ENCODE peak calls at places on chromosomes 16 and 17, in four cellular contexts. One of them, this sample, is unnamed.

GRCh38 chr17:71987634-71988033 is 133.2 kb upstream of the SOX9 start:
- DNase-seq in PC-3: peak; percentile 93
- DNase-seq in H1: no peak
- DNase-seq in mammary epithelial cell: peak; percentile 62
- DNase-seq in this sample: no peak

GRCh38 chr17:11871773-11872172 is 125.5 kb downstream of the ZNF18 start:
- DNase-seq in H1: no peak
- DNase-seq in PC-3: no peak
- DNase-seq in mammary epithelial cell: no peak
- DNase-seq in this sample: no peak

GRCh38 chr16:76653390-76654026 is 376.3 kb downstream of the CNTNAP4 start:
- DNase-seq in H1: no peak
- DNase-seq in PC-3: peak; percentile 68
- DNase-seq in mammary epithelial cell: peak; percentile 53
- DNase-seq in this sample: no peak

GRCh38 chr17:79581306-79581932 is 29.4 kb downstream of the RBFOX3 start:
- DNase-seq in mammary epithelial cell: peak; percentile 12
- DNase-seq in H1: no peak
- DNase-seq in PC-3: peak; percentile 39
- DNase-seq in this sample: no peak

GRCh38 chr16:68244903-68245853 is at the start of gene PLA2G15:
- DNase-seq in mammary epithelial cell: peak; percentile 93
- DNase-seq in PC-3: peak; percentile 82
- DNase-seq in H1: peak; percentile 98
- DNase-seq in this sample: peak; percentile 8

GRCh38 chr16:56107944-56108583 is 83.2 kb upstream of the GNAO1 start:
- DNase-seq in PC-3: no peak
- DNase-seq in H1: no peak
- DNase-seq in mammary epithelial cell: no peak
- DNase-seq in this sample: no peak

GRCh38 chr17:33120103-33120502 is 128.5 kb downstream of the SPACA3 start:
- DNase-seq in PC-3: no peak
- DNase-seq in mammary epithelial cell: no peak
- DNase-seq in H1: no peak
- DNase-seq in this sample: no peak

GRCh38 chr16:67598527-67598926 is 36.2 kb downstream of the CTCF start:
- DNase-seq in H1: no peak
- DNase-seq in PC-3: no peak
- DNase-seq in mammary epithelial cell: no peak
- DNase-seq in this sample: no peak

GRCh38 chr17:61015966-61016365 is 338.3 kb downstream of the BCAS3 start:
- DNase-seq in H1: no peak
- DNase-seq in PC-3: no peak
- DNase-seq in mammary epithelial cell: no peak
- DNase-seq in this sample: no peak

GRCh38 chr16:53773881-53774280 is 69.9 kb downstream of the FTO start:
- DNase-seq in mammary epithelial cell: no peak
- DNase-seq in PC-3: no peak
- DNase-seq in H1: no peak
- DNase-seq in this sample: no peak

GRCh38 chr16:57091200-57091989 is 988 bp upstream of the CPNE2 start:
- DNase-seq in mammary epithelial cell: peak; percentile 47
- DNase-seq in PC-3: peak; percentile 21
- DNase-seq in H1: peak; percentile 81
- DNase-seq in this sample: no peak

GRCh38 chr17:57609125-57609877 is 135.8 kb downstream of the CCDC182 start:
- DNase-seq in H1: no peak
- DNase-seq in mammary epithelial cell: no peak
- DNase-seq in PC-3: no peak
- DNase-seq in this sample: no peak

GRCh38 chr17:46192484-46193245 is 564 bp downstream of the KANSL1 start:
- DNase-seq in H1: peak; percentile 85
- DNase-seq in mammary epithelial cell: peak; percentile 50
- DNase-seq in PC-3: peak; percentile 47
- DNase-seq in this sample: no peak

GRCh38 chr16:85565340-85565739 is 47.8 kb upstream of the GSE1 start:
- DNase-seq in H1: no peak
- DNase-seq in PC-3: no peak
- DNase-seq in mammary epithelial cell: no peak
- DNase-seq in this sample: no peak

GRCh38 chr17:34456121-34456520 is 93.1 kb upstream of the CCL1 start:
- DNase-seq in mammary epithelial cell: no peak
- DNase-seq in H1: no peak
- DNase-seq in PC-3: no peak
- DNase-seq in this sample: no peak

GRCh38 chr16:3879258-3879886 is 1.1 kb downstream of the CREBBP start:
- DNase-seq in H1: no peak
- DNase-seq in PC-3: peak; percentile 10
- DNase-seq in mammary epithelial cell: no peak
- DNase-seq in this sample: no peak

GRCh38 chr17:67585077-67585602 is 132.6 kb upstream of the NOL11 start:
- DNase-seq in mammary epithelial cell: peak; percentile 4
- DNase-seq in PC-3: peak; percentile 75
- DNase-seq in H1: no peak
- DNase-seq in this sample: no peak

GRCh38 chr17:57954421-57955182 is 610 bp downstream of the CUEDC1 start:
- DNase-seq in mammary epithelial cell: no peak
- DNase-seq in H1: peak; percentile 73
- DNase-seq in PC-3: peak; percentile 76
- DNase-seq in this sample: peak; percentile 58

GRCh38 chr17:67316776-67317175 is 49.6 kb downstream of the PSMD12 start:
- DNase-seq in mammary epithelial cell: no peak
- DNase-seq in H1: no peak
- DNase-seq in PC-3: no peak
- DNase-seq in this sample: no peak

GRCh38 chr17:27207073-27207511 is 86.8 kb upstream of the WSB1 start:
- DNase-seq in H1: no peak
- DNase-seq in PC-3: peak; percentile 71
- DNase-seq in mammary epithelial cell: peak; percentile 70
- DNase-seq in this sample: no peak

GRCh38 chr17:21277332-21277731 is 7.2 kb upstream of the MAP2K3 start:
- DNase-seq in PC-3: no peak
- DNase-seq in H1: no peak
- DNase-seq in mammary epithelial cell: no peak
- DNase-seq in this sample: no peak

GRCh38 chr16:49698931-49699715 is 156.8 kb downstream of the ZNF423 start:
- DNase-seq in mammary epithelial cell: no peak
- DNase-seq in H1: no peak
- DNase-seq in PC-3: no peak
- DNase-seq in this sample: no peak

GRCh38 chr16:65822148-65822547 is 544.3 kb upstream of the CDH5 start:
- DNase-seq in mammary epithelial cell: no peak
- DNase-seq in H1: no peak
- DNase-seq in PC-3: no peak
- DNase-seq in this sample: no peak

DNA sequence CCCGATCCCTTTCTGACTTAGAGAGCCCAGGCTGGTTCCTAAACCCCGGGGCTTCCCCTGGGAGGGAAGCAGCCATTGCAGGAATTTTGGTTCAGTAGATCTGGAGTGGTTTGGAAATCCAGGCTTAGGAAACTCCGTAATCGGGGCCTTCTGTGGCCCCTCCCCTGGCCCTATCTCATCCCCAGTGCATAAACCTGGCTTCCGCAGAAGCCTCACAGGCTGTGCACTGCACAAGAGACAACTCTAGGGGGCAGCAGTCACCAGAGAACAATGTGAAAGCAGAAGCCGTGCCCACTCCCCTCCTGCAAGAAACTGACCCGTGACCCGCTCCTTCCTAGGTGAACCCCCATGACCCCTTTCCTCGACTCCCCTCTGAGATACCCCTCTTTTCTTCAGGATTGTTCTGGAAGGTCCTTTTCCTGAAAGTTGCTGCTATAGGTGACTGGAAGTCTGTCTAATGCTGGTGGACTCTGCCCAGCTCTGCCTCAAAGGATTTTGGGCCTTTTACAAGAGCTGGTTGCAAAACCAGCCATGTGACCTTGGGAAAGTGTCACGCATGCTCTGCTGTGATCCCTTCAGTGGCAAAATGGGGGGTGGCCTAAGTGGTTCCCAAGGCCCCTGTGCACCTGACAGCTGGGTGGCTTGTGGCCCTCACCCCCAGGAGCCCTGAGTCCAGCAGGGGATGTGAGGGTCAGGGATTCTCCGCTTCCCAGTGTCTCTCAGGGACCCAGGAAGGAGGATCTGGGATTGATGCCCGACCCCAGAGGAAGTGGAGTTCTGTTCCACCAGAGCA is 14.4 kb downstream of the GUCY2D start:
- DNase-seq in mammary epithelial cell: no peak
- DNase-seq in PC-3: peak; percentile 65
- DNase-seq in H1: peak; percentile 91
- DNase-seq in this sample: no peak
- TF ChIP-seq EZH2 in mammary epithelial cell: no peak
- TF ChIP-seq EZH2 in PC-3: no peak
- TF ChIP-seq EZH2 in H1: no peak
- TF ChIP-seq EZH2 in this sample: no peak

GRCh38 chr17:66169839-66170238 is 22.1 kb downstream of the CEP112 start:
- DNase-seq in PC-3: no peak
- DNase-seq in mammary epithelial cell: no peak
- DNase-seq in H1: no peak
- DNase-seq in this sample: no peak
- H3K9ac ChIP-seq in PC-3: no peak overlapping the region
- H3K9ac ChIP-seq in mammary epithelial cell: no peak overlapping the region
- H3K9ac ChIP-seq in H1: no peak overlapping the region
- H3K9ac ChIP-seq in this sample: no peak overlapping the region

GRCh38 chr17:76076765-76077581 is 2.0 kb upstream of the ZACN start:
- DNase-seq in PC-3: no peak
- DNase-seq in mammary epithelial cell: peak; percentile 40
- DNase-seq in H1: peak; percentile 78
- DNase-seq in this sample: no peak
- TF ChIP-seq EZH2 in PC-3: no peak
- TF ChIP-seq EZH2 in mammary epithelial cell: no peak
- TF ChIP-seq EZH2 in H1: peak; percentile 86
- TF ChIP-seq EZH2 in this sample: peak; percentile 75

GRCh38 chr16:23950291-23950894 is 114.6 kb downstream of the PRKCB start:
- DNase-seq in PC-3: no peak
- DNase-seq in mammary epithelial cell: no peak
- DNase-seq in H1: no peak
- DNase-seq in this sample: no peak

GRCh38 chr16:23950898-23951297 is 115.1 kb downstream of the PRKCB start:
- DNase-seq in H1: no peak
- DNase-seq in mammary epithelial cell: no peak
- DNase-seq in PC-3: no peak
- DNase-seq in this sample: no peak

GRCh38 chr16:23949630-23950290 is 114.0 kb downstream of the PRKCB start:
- DNase-seq in mammary epithelial cell: no peak
- DNase-seq in PC-3: no peak
- DNase-seq in H1: no peak
- DNase-seq in this sample: no peak

GRCh38 chr16:23953476-23953875 is 117.7 kb downstream of the PRKCB start:
- DNase-seq in H1: no peak
- DNase-seq in mammary epithelial cell: no peak
- DNase-seq in PC-3: no peak
- DNase-seq in this sample: no peak

DNA sequence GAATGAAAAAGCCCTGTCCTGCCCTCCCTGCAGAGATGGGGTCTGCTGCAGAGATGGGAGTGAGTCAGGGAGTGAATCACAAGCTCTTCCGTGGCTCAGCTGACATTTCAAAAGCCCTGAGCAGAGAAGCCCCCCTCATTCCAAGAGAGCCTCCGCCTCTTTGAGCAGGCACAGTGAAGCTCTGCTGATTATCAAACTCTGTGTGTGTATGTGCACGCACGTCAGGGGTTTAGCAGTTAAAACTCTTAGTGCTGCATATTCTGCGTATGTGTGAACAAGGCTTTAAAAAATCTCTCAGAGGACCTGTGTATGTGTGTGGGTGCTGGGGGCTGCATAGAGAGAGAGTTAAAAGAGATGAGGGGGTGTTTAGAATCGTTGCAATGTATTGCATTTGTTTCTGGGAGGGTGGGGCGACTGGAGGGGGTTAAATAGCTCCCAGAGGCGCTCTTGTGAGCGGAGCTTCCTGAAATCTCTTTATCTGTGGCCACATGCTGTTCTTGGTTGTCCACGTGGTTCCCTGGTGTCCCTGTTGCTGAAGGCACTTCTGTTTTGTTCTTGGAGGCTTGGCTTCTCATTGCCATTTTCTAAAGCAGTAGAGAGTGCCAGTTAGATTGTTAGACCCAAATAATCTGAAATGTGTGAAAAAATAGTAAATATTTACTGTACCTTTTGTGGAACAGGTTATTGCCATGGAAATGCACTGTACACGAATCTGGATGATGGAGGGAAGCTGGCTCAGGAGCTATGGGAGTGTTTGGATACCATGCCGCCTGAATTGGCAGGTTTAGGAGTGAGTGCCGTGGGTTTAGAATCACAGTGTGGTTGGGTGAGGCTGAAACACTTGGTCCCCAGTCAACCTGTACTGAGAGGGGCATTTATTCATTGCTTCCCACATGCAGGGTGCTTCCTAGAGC is 116.6 kb downstream of the PRKCB start:
- DNase-seq in PC-3: no peak
- DNase-seq in H1: no peak
- DNase-seq in mammary epithelial cell: no peak
- DNase-seq in this sample: peak; percentile 79
- H3K9ac ChIP-seq in PC-3: no peak overlapping the region
- H3K9ac ChIP-seq in H1: no peak overlapping the region
- H3K9ac ChIP-seq in mammary epithelial cell: no peak overlapping the region
- H3K9ac ChIP-seq in this sample: peak overlapping the region; percentile 78

DNA sequence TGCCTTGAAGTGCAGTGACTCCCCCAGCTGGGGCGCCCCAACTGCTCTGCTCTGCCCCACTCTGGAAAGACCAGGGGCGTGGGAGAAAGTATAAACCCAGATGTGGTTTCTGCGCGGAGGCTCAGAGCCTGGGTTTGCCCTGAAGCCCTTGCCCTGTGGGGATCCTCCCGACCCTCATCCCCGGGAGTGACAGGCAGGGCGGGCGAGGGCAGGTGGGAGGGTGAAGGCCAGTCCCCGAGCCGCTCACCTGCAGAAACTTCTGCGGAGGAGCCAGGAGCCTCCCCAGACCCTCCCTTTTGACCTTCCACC is 3.8 kb downstream of the TPSD1 start:
- DNase-seq in mammary epithelial cell: no peak
- DNase-seq in PC-3: no peak
- DNase-seq in H1: no peak
- DNase-seq in this sample: no peak
- TF ChIP-seq EZH2 in mammary epithelial cell: no peak
- TF ChIP-seq EZH2 in PC-3: no peak
- TF ChIP-seq EZH2 in H1: no peak
- TF ChIP-seq EZH2 in this sample: no peak

GRCh38 chr17:77602883-77603640 is 355.4 kb upstream of the TNRC6C start:
- DNase-seq in mammary epithelial cell: no peak
- DNase-seq in H1: peak; percentile 36
- DNase-seq in PC-3: no peak
- DNase-seq in this sample: no peak

GRCh38 chr17:77599699-77600098 is 358.8 kb upstream of the TNRC6C start:
- DNase-seq in PC-3: no peak
- DNase-seq in H1: no peak
- DNase-seq in mammary epithelial cell: no peak
- DNase-seq in this sample: no peak

GRCh38 chr17:77600346-77600745 is 358.2 kb upstream of the TNRC6C start:
- DNase-seq in H1: no peak
- DNase-seq in mammary epithelial cell: no peak
- DNase-seq in PC-3: no peak
- DNase-seq in this sample: no peak

GRCh38 chr17:77602062-77602746 is 356.3 kb upstream of the TNRC6C start:
- DNase-seq in H1: peak; percentile 38
- DNase-seq in PC-3: no peak
- DNase-seq in mammary epithelial cell: peak; percentile 80
- DNase-seq in this sample: no peak

GRCh38 chr17:77601054-77601979 is 357.2 kb upstream of the TNRC6C start:
- DNase-seq in H1: no peak
- DNase-seq in PC-3: no peak
- DNase-seq in mammary epithelial cell: no peak
- DNase-seq in this sample: no peak
- H3K9ac ChIP-seq in H1: no peak overlapping the region
- H3K9ac ChIP-seq in PC-3: no peak overlapping the region
- H3K9ac ChIP-seq in mammary epithelial cell: no peak overlapping the region
- H3K9ac ChIP-seq in this sample: no peak overlapping the region

GRCh38 chr17:44005527-44005864 is 1.1 kb downstream of the NAGS start:
- DNase-seq in mammary epithelial cell: no peak
- DNase-seq in H1: peak; percentile 69
- DNase-seq in PC-3: no peak
- DNase-seq in this sample: no peak
- TF ChIP-seq EZH2 in mammary epithelial cell: no peak
- TF ChIP-seq EZH2 in H1: no peak
- TF ChIP-seq EZH2 in PC-3: no peak
- TF ChIP-seq EZH2 in this sample: no peak

This sample was measured in SK-N-MC.